ENCODE peak calls at places on chromosome 3, in five cellular contexts. One of them, this sample, is unnamed.

GRCh38 chr3:127655641-127656040 is 17.1 kb upstream of the ABTB1 start:
- DNase-seq in body of pancreas: no peak
- DNase-seq in anterior cingulate cortex: no peak
- DNase-seq in cardiac fibroblast: peak; percentile 57
- DNase-seq in endothelial cell: no peak
- DNase-seq in this sample: no peak

GRCh38 chr3:141410408-141410807 is 42.1 kb downstream of the ZBTB38 start:
- DNase-seq in endothelial cell: no peak
- DNase-seq in body of pancreas: peak; percentile 57
- DNase-seq in cardiac fibroblast: peak; percentile 90
- DNase-seq in anterior cingulate cortex: no peak
- DNase-seq in this sample: no peak

GRCh38 chr3:33385423-33385822 is 54.8 kb downstream of the UBP1 start:
- DNase-seq in endothelial cell: no peak
- DNase-seq in anterior cingulate cortex: no peak
- DNase-seq in body of pancreas: no peak
- DNase-seq in cardiac fibroblast: peak; percentile 31
- DNase-seq in this sample: peak; percentile 16

GRCh38 chr3:168813261-168813660 is 717.5 kb upstream of the GOLIM4 start:
- DNase-seq in anterior cingulate cortex: no peak
- DNase-seq in endothelial cell: no peak
- DNase-seq in body of pancreas: no peak
- DNase-seq in cardiac fibroblast: no peak
- DNase-seq in this sample: no peak

GRCh38 chr3:46820852-46821251 is 42.4 kb downstream of the MYL3 start:
- DNase-seq in endothelial cell: no peak
- DNase-seq in body of pancreas: no peak
- DNase-seq in cardiac fibroblast: no peak
- DNase-seq in anterior cingulate cortex: no peak
- DNase-seq in this sample: no peak

GRCh38 chr3:126111566-126112475 is 27.9 kb upstream of the SLC41A3 start:
- DNase-seq in body of pancreas: no peak
- DNase-seq in anterior cingulate cortex: no peak
- DNase-seq in cardiac fibroblast: no peak
- DNase-seq in endothelial cell: no peak
- DNase-seq in this sample: no peak

GRCh38 chr3:42665050-42665878 is 11.8 kb downstream of the ZBTB47 start:
- DNase-seq in cardiac fibroblast: no peak
- DNase-seq in anterior cingulate cortex: no peak
- DNase-seq in body of pancreas: no peak
- DNase-seq in endothelial cell: no peak
- DNase-seq in this sample: no peak

GRCh38 chr3:52655895-52656294 is 29.8 kb downstream of the PBRM1 start:
- DNase-seq in body of pancreas: no peak
- DNase-seq in cardiac fibroblast: no peak
- DNase-seq in anterior cingulate cortex: no peak
- DNase-seq in endothelial cell: no peak
- DNase-seq in this sample: no peak

GRCh38 chr3:16290007-16290826 is 25.2 kb downstream of the OXNAD1 start:
- DNase-seq in cardiac fibroblast: peak; percentile 77
- DNase-seq in body of pancreas: peak; percentile 48
- DNase-seq in anterior cingulate cortex: no peak
- DNase-seq in endothelial cell: peak; percentile 58
- DNase-seq in this sample: peak; percentile 46

GRCh38 chr3:124584552-124585391 is 145.5 kb upstream of the UMPS start:
- DNase-seq in body of pancreas: peak; percentile 91
- DNase-seq in anterior cingulate cortex: no peak
- DNase-seq in cardiac fibroblast: peak; percentile 27
- DNase-seq in endothelial cell: peak; percentile 91
- DNase-seq in this sample: peak; percentile 90

GRCh38 chr3:129625071-129625874 is 18.8 kb upstream of the PLXND1 start:
- DNase-seq in body of pancreas: no peak
- DNase-seq in endothelial cell: no peak
- DNase-seq in cardiac fibroblast: peak; percentile 37
- DNase-seq in anterior cingulate cortex: no peak
- DNase-seq in this sample: no peak

GRCh38 chr3:21357241-21357640 is 393.8 kb downstream of the ZNF385D start:
- DNase-seq in anterior cingulate cortex: no peak
- DNase-seq in endothelial cell: no peak
- DNase-seq in cardiac fibroblast: peak; percentile 2
- DNase-seq in body of pancreas: no peak
- DNase-seq in this sample: no peak

GRCh38 chr3:142498397-142499180 is 50.8 kb upstream of the XRN1 start:
- DNase-seq in anterior cingulate cortex: no peak
- DNase-seq in cardiac fibroblast: peak; percentile 72
- DNase-seq in body of pancreas: no peak
- DNase-seq in endothelial cell: no peak
- DNase-seq in this sample: no peak

GRCh38 chr3:40237892-40238571 is 71.5 kb upstream of the EIF1B start:
- DNase-seq in anterior cingulate cortex: no peak
- DNase-seq in body of pancreas: no peak
- DNase-seq in cardiac fibroblast: peak; percentile 14
- DNase-seq in endothelial cell: peak; percentile 7
- DNase-seq in this sample: no peak

GRCh38 chr3:11084098-11084497 is 70.2 kb upstream of the HRH1 start:
- DNase-seq in endothelial cell: no peak
- DNase-seq in anterior cingulate cortex: no peak
- DNase-seq in cardiac fibroblast: no peak
- DNase-seq in body of pancreas: no peak
- DNase-seq in this sample: no peak

GRCh38 chr3:124221286-124221821 is 229.4 kb upstream of the ROPN1 start:
- DNase-seq in anterior cingulate cortex: no peak
- DNase-seq in cardiac fibroblast: peak; percentile 47
- DNase-seq in body of pancreas: no peak
- DNase-seq in endothelial cell: no peak
- DNase-seq in this sample: no peak

GRCh38 chr3:127750226-127751031 is 71.9 kb downstream of the MGLL start:
- DNase-seq in anterior cingulate cortex: no peak
- DNase-seq in endothelial cell: no peak
- DNase-seq in body of pancreas: no peak
- DNase-seq in cardiac fibroblast: peak; percentile 96
- DNase-seq in this sample: no peak

GRCh38 chr3:107598926-107599754 is 76.4 kb downstream of the BBX start:
- DNase-seq in endothelial cell: peak; percentile 34
- DNase-seq in anterior cingulate cortex: no peak
- DNase-seq in body of pancreas: no peak
- DNase-seq in cardiac fibroblast: peak; percentile 69
- DNase-seq in this sample: peak; percentile 81

GRCh38 chr3:103672346-103672745 is 1237.5 kb downstream of the ZPLD1 start:
- DNase-seq in cardiac fibroblast: no peak
- DNase-seq in body of pancreas: no peak
- DNase-seq in anterior cingulate cortex: no peak
- DNase-seq in endothelial cell: no peak
- DNase-seq in this sample: no peak

GRCh38 chr3:31288641-31289100 is 244.1 kb upstream of the STT3B start:
- DNase-seq in endothelial cell: peak; percentile 13
- DNase-seq in cardiac fibroblast: peak; percentile 66
- DNase-seq in body of pancreas: no peak
- DNase-seq in anterior cingulate cortex: no peak
- DNase-seq in this sample: peak; percentile 13

GRCh38 chr3:128537091-128537703 is 44.2 kb upstream of the GATA2 start:
- DNase-seq in body of pancreas: no peak
- DNase-seq in endothelial cell: no peak
- DNase-seq in cardiac fibroblast: no peak
- DNase-seq in anterior cingulate cortex: no peak
- DNase-seq in this sample: no peak

GRCh38 chr3:65751123-65751700 is 287.5 kb downstream of the MAGI1 start:
- DNase-seq in anterior cingulate cortex: peak; percentile 41
- DNase-seq in cardiac fibroblast: peak; percentile 55
- DNase-seq in body of pancreas: peak; percentile 50
- DNase-seq in endothelial cell: peak; percentile 80
- DNase-seq in this sample: peak; percentile 39

GRCh38 chr3:17972889-17973558 is 230.6 kb upstream of the TBC1D5 start:
- DNase-seq in endothelial cell: no peak
- DNase-seq in body of pancreas: no peak
- DNase-seq in cardiac fibroblast: no peak
- DNase-seq in anterior cingulate cortex: no peak
- DNase-seq in this sample: no peak

GRCh38 chr3:72996121-72996472 is 514 bp upstream of the PPP4R2 start:
- DNase-seq in body of pancreas: peak; percentile 24
- DNase-seq in anterior cingulate cortex: no peak
- DNase-seq in endothelial cell: no peak
- DNase-seq in cardiac fibroblast: no peak
- DNase-seq in this sample: no peak

GRCh38 chr3:128278761-128279593 is 125.7 kb downstream of the EEFSEC start:
- DNase-seq in cardiac fibroblast: peak; percentile 68
- DNase-seq in anterior cingulate cortex: peak; percentile 25
- DNase-seq in endothelial cell: peak; percentile 22
- DNase-seq in body of pancreas: no peak
- DNase-seq in this sample: no peak

GRCh38 chr3:20846081-20846480 is 660.1 kb upstream of the SGO1 start:
- DNase-seq in anterior cingulate cortex: no peak
- DNase-seq in endothelial cell: no peak
- DNase-seq in cardiac fibroblast: no peak
- DNase-seq in body of pancreas: no peak
- DNase-seq in this sample: no peak

GRCh38 chr3:69970827-69971226 is 28.7 kb upstream of the SAMMSON start:
- DNase-seq in endothelial cell: no peak
- DNase-seq in cardiac fibroblast: no peak
- DNase-seq in anterior cingulate cortex: no peak
- DNase-seq in body of pancreas: no peak
- DNase-seq in this sample: no peak

GRCh38 chr3:150248116-150248864 is 159.8 kb upstream of the TSC22D2 start:
- DNase-seq in anterior cingulate cortex: no peak
- DNase-seq in cardiac fibroblast: peak; percentile 66
- DNase-seq in body of pancreas: no peak
- DNase-seq in endothelial cell: no peak
- DNase-seq in this sample: no peak

GRCh38 chr3:25033407-25034029 is 394.5 kb upstream of the RARB start:
- DNase-seq in anterior cingulate cortex: no peak
- DNase-seq in cardiac fibroblast: peak; percentile 38
- DNase-seq in endothelial cell: peak; percentile 62
- DNase-seq in body of pancreas: peak; percentile 38
- DNase-seq in this sample: peak; percentile 47

GRCh38 chr3:71825551-71826283 is 40.8 kb upstream of the PROK2 start:
- DNase-seq in body of pancreas: no peak
- DNase-seq in anterior cingulate cortex: no peak
- DNase-seq in endothelial cell: no peak
- DNase-seq in cardiac fibroblast: no peak
- DNase-seq in this sample: no peak

GRCh38 chr3:10286596-10287295 is 6.0 kb downstream of the GHRL start:
- DNase-seq in anterior cingulate cortex: no peak
- DNase-seq in cardiac fibroblast: peak; percentile 81
- DNase-seq in body of pancreas: peak; percentile 32
- DNase-seq in endothelial cell: no peak
- DNase-seq in this sample: peak; percentile 29

GRCh38 chr3:171650193-171650592 is 160.1 kb downstream of the PLD1 start:
- DNase-seq in body of pancreas: no peak
- DNase-seq in endothelial cell: no peak
- DNase-seq in anterior cingulate cortex: no peak
- DNase-seq in cardiac fibroblast: no peak
- DNase-seq in this sample: no peak

GRCh38 chr3:181278468-181279238 is 289.1 kb upstream of the DNAJC19 start:
- DNase-seq in anterior cingulate cortex: no peak
- DNase-seq in cardiac fibroblast: peak; percentile 6
- DNase-seq in body of pancreas: no peak
- DNase-seq in endothelial cell: no peak
- DNase-seq in this sample: no peak

GRCh38 chr3:113128386-113129015 is 82.9 kb upstream of the BOC start:
- DNase-seq in anterior cingulate cortex: no peak
- DNase-seq in body of pancreas: no peak
- DNase-seq in endothelial cell: no peak
- DNase-seq in cardiac fibroblast: peak; percentile 16
- DNase-seq in this sample: no peak

GRCh38 chr3:144791034-144791433 is 819.4 kb downstream of the DIPK2A start:
- DNase-seq in body of pancreas: no peak
- DNase-seq in cardiac fibroblast: no peak
- DNase-seq in anterior cingulate cortex: no peak
- DNase-seq in endothelial cell: no peak
- DNase-seq in this sample: no peak

GRCh38 chr3:25455316-25456232 is 27.5 kb downstream of the RARB start:
- DNase-seq in anterior cingulate cortex: peak; percentile 41
- DNase-seq in body of pancreas: no peak
- DNase-seq in endothelial cell: no peak
- DNase-seq in cardiac fibroblast: peak; percentile 77
- DNase-seq in this sample: no peak

GRCh38 chr3:113805249-113805648 is 33.3 kb upstream of the GRAMD1C start:
- DNase-seq in body of pancreas: no peak
- DNase-seq in endothelial cell: no peak
- DNase-seq in anterior cingulate cortex: no peak
- DNase-seq in cardiac fibroblast: no peak
- DNase-seq in this sample: no peak

GRCh38 chr3:101166150-101166549 is 154.2 kb downstream of the IMPG2 start:
- DNase-seq in body of pancreas: no peak
- DNase-seq in cardiac fibroblast: no peak
- DNase-seq in endothelial cell: no peak
- DNase-seq in anterior cingulate cortex: no peak
- DNase-seq in this sample: no peak

This sample was measured in small intestine.